ENCODE peak calls at places on chromosome 7, in six cellular contexts. One of them, this sample, is unnamed.

GRCh38 chr7:106372121-106372520 is 87.3 kb upstream of the NAMPT start:
- DNase-seq in IMR-90: peak; percentile 15
- DNase-seq in lower leg skin: no peak
- DNase-seq in stomach: no peak
- DNase-seq in ovary: no peak
- DNase-seq in esophagus muscularis mucosa: no peak
- DNase-seq in this sample: no peak

GRCh38 chr7:24573554-24574338 is 494 bp downstream of the PALS2 start:
- DNase-seq in stomach: peak; percentile 42
- DNase-seq in esophagus muscularis mucosa: no peak
- DNase-seq in lower leg skin: peak; percentile 86
- DNase-seq in ovary: peak; percentile 60
- DNase-seq in IMR-90: peak; percentile 50
- DNase-seq in this sample: peak; percentile 44

GRCh38 chr7:142859829-142860228 is 5.0 kb downstream of the EPHB6 start:
- DNase-seq in IMR-90: peak; percentile 2
- DNase-seq in ovary: peak; percentile 53
- DNase-seq in lower leg skin: no peak
- DNase-seq in esophagus muscularis mucosa: no peak
- DNase-seq in stomach: no peak
- DNase-seq in this sample: no peak

GRCh38 chr7:107643407-107643806 is 17.2 kb upstream of the SLC26A4 start:
- DNase-seq in stomach: no peak
- DNase-seq in IMR-90: peak; percentile 78
- DNase-seq in lower leg skin: no peak
- DNase-seq in ovary: no peak
- DNase-seq in esophagus muscularis mucosa: no peak
- DNase-seq in this sample: peak; percentile 54

GRCh38 chr7:108132551-108133265 is 2.5 kb upstream of the LAMB4 start:
- DNase-seq in IMR-90: no peak
- DNase-seq in stomach: no peak
- DNase-seq in esophagus muscularis mucosa: peak; percentile 70
- DNase-seq in lower leg skin: no peak
- DNase-seq in ovary: no peak
- DNase-seq in this sample: no peak

GRCh38 chr7:105304040-105304895 is 84.5 kb downstream of the SRPK2 start:
- DNase-seq in esophagus muscularis mucosa: no peak
- DNase-seq in ovary: no peak
- DNase-seq in IMR-90: peak; percentile 77
- DNase-seq in lower leg skin: no peak
- DNase-seq in stomach: no peak
- DNase-seq in this sample: peak; percentile 19

GRCh38 chr7:86814980-86815379 is 171.3 kb downstream of the GRM3 start:
- DNase-seq in lower leg skin: no peak
- DNase-seq in ovary: no peak
- DNase-seq in esophagus muscularis mucosa: no peak
- DNase-seq in stomach: no peak
- DNase-seq in IMR-90: no peak
- DNase-seq in this sample: no peak

GRCh38 chr7:121798896-121799295 is 74.1 kb upstream of the PTPRZ1 start:
- DNase-seq in ovary: no peak
- DNase-seq in IMR-90: no peak
- DNase-seq in esophagus muscularis mucosa: no peak
- DNase-seq in stomach: no peak
- DNase-seq in lower leg skin: no peak
- DNase-seq in this sample: no peak

GRCh38 chr7:81884817-81885216 is 115.0 kb upstream of the HGF start:
- DNase-seq in ovary: no peak
- DNase-seq in esophagus muscularis mucosa: no peak
- DNase-seq in stomach: no peak
- DNase-seq in IMR-90: no peak
- DNase-seq in lower leg skin: no peak
- DNase-seq in this sample: no peak

GRCh38 chr7:38190010-38190409 is 12.0 kb downstream of the STARD3NL start:
- DNase-seq in IMR-90: peak; percentile 52
- DNase-seq in esophagus muscularis mucosa: no peak
- DNase-seq in lower leg skin: no peak
- DNase-seq in ovary: no peak
- DNase-seq in stomach: no peak
- DNase-seq in this sample: no peak

GRCh38 chr7:128415217-128415785 is 5.5 kb upstream of the IMPDH1 start:
- DNase-seq in IMR-90: no peak
- DNase-seq in ovary: no peak
- DNase-seq in esophagus muscularis mucosa: no peak
- DNase-seq in lower leg skin: no peak
- DNase-seq in stomach: no peak
- DNase-seq in this sample: no peak

GRCh38 chr7:105149827-105150226 is 135.8 kb downstream of the KMT2E start:
- DNase-seq in esophagus muscularis mucosa: no peak
- DNase-seq in IMR-90: peak; percentile 64
- DNase-seq in stomach: no peak
- DNase-seq in ovary: no peak
- DNase-seq in lower leg skin: no peak
- DNase-seq in this sample: peak; percentile 47

GRCh38 chr7:105649727-105650381 is 68.6 kb upstream of the EFCAB10 start:
- DNase-seq in ovary: no peak
- DNase-seq in IMR-90: peak; percentile 75
- DNase-seq in esophagus muscularis mucosa: no peak
- DNase-seq in stomach: no peak
- DNase-seq in lower leg skin: no peak
- DNase-seq in this sample: peak; percentile 62

GRCh38 chr7:27166475-27167169 is 1.3 kb upstream of the HOXA9 start:
- DNase-seq in stomach: no peak
- DNase-seq in IMR-90: no peak
- DNase-seq in lower leg skin: no peak
- DNase-seq in ovary: no peak
- DNase-seq in esophagus muscularis mucosa: no peak
- DNase-seq in this sample: no peak
- TF ChIP-seq POLR2A in stomach: no peak
- TF ChIP-seq POLR2A in IMR-90: no peak
- TF ChIP-seq POLR2A in lower leg skin: no peak
- TF ChIP-seq POLR2A in ovary: no peak
- TF ChIP-seq POLR2A in esophagus muscularis mucosa: no peak
- TF ChIP-seq POLR2A in this sample: no peak

GRCh38 chr7:78221961-78222751 is 423.6 kb downstream of the PHTF2 start:
- DNase-seq in stomach: no peak
- DNase-seq in IMR-90: peak; percentile 78
- DNase-seq in ovary: no peak
- DNase-seq in esophagus muscularis mucosa: no peak
- DNase-seq in lower leg skin: no peak
- DNase-seq in this sample: no peak

GRCh38 chr7:78224923-78225322 is 426.4 kb downstream of the PHTF2 start:
- DNase-seq in IMR-90: peak; percentile 47
- DNase-seq in lower leg skin: no peak
- DNase-seq in ovary: no peak
- DNase-seq in stomach: no peak
- DNase-seq in esophagus muscularis mucosa: no peak
- DNase-seq in this sample: no peak

GRCh38 chr7:78223598-78223997 is 425.0 kb downstream of the PHTF2 start:
- DNase-seq in ovary: no peak
- DNase-seq in lower leg skin: no peak
- DNase-seq in stomach: no peak
- DNase-seq in IMR-90: no peak
- DNase-seq in esophagus muscularis mucosa: no peak
- DNase-seq in this sample: no peak

GRCh38 chr7:78226059-78226658 is 427.6 kb downstream of the PHTF2 start:
- DNase-seq in lower leg skin: no peak
- DNase-seq in stomach: peak; percentile 41
- DNase-seq in esophagus muscularis mucosa: no peak
- DNase-seq in ovary: peak; percentile 61
- DNase-seq in IMR-90: peak; percentile 45
- DNase-seq in this sample: peak; percentile 13

GRCh38 chr7:78225534-78225933 is 427.0 kb downstream of the PHTF2 start:
- DNase-seq in ovary: peak; percentile 25
- DNase-seq in lower leg skin: no peak
- DNase-seq in stomach: no peak
- DNase-seq in IMR-90: peak; percentile 59
- DNase-seq in esophagus muscularis mucosa: no peak
- DNase-seq in this sample: no peak
- TF ChIP-seq POLR2A in ovary: no peak
- TF ChIP-seq POLR2A in lower leg skin: no peak
- TF ChIP-seq POLR2A in stomach: no peak
- TF ChIP-seq POLR2A in IMR-90: no peak
- TF ChIP-seq POLR2A in esophagus muscularis mucosa: no peak
- TF ChIP-seq POLR2A in this sample: no peak

DNA sequence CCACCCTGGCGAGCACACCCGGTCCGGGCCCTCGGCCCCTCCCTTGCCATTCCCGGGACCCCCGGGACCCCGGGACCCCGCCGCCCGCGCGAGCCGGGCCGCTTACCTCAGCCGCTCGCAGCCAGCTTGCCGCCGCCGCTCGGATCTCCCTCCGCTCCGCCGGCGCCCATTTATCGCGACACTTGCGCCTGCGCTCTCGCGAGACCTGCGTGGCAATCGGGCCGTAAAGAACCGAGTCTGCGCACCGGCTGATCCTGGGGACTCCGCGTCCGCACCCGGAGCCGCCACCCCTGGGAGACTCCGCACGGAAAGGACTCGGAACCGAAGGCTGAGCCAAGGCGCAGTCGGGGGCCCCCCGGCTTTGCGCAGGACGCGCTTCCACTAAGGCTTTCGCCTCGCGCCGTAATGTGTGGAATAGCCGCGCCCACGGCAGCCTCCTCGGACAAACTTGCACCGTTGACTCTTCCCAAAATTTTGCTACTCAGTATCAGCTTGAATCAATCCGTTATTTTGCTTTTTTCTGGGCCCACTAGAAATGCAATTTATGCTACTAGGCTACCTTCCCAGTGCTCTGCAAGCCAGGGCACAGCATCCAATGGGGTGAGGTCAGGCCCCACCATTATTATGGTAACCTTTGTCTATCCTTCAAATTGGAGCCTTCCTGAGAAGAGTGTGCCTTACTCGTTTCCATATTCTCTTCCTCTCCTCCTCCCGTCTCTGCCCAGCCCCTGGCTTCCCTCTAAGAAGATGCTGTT is at the start of gene MAD1L1:
- DNase-seq in IMR-90: peak; percentile 88
- DNase-seq in stomach: peak; percentile 91
- DNase-seq in lower leg skin: peak; percentile 98
- DNase-seq in esophagus muscularis mucosa: peak; percentile 96
- DNase-seq in ovary: peak; percentile 93
- DNase-seq in this sample: peak; percentile 100
- TF ChIP-seq POLR2A in IMR-90: peak; percentile 38
- TF ChIP-seq POLR2A in stomach: no peak
- TF ChIP-seq POLR2A in lower leg skin: no peak
- TF ChIP-seq POLR2A in esophagus muscularis mucosa: no peak
- TF ChIP-seq POLR2A in ovary: no peak
- TF ChIP-seq POLR2A in this sample: peak; percentile 96

GRCh38 chr7:158810846-158811245 is 18.5 kb downstream of the ESYT2 start:
- DNase-seq in ovary: no peak
- DNase-seq in lower leg skin: no peak
- DNase-seq in esophagus muscularis mucosa: no peak
- DNase-seq in stomach: no peak
- DNase-seq in IMR-90: no peak
- DNase-seq in this sample: no peak
- TF ChIP-seq POLR2A in ovary: no peak
- TF ChIP-seq POLR2A in lower leg skin: no peak
- TF ChIP-seq POLR2A in esophagus muscularis mucosa: no peak
- TF ChIP-seq POLR2A in stomach: no peak
- TF ChIP-seq POLR2A in IMR-90: no peak
- TF ChIP-seq POLR2A in this sample: no peak

GRCh38 chr7:44971991-44972441 is 6.8 kb downstream of the MYO1G start:
- DNase-seq in ovary: no peak
- DNase-seq in IMR-90: no peak
- DNase-seq in esophagus muscularis mucosa: no peak
- DNase-seq in lower leg skin: no peak
- DNase-seq in stomach: no peak
- DNase-seq in this sample: no peak
- TF ChIP-seq POLR2A in ovary: no peak
- TF ChIP-seq POLR2A in IMR-90: no peak
- TF ChIP-seq POLR2A in esophagus muscularis mucosa: no peak
- TF ChIP-seq POLR2A in lower leg skin: no peak
- TF ChIP-seq POLR2A in stomach: no peak
- TF ChIP-seq POLR2A in this sample: no peak

GRCh38 chr7:27150568-27151340 is 1.6 kb downstream of the HOXA3 start:
- DNase-seq in esophagus muscularis mucosa: no peak
- DNase-seq in IMR-90: peak; percentile 78
- DNase-seq in ovary: peak; percentile 64
- DNase-seq in stomach: peak; percentile 60
- DNase-seq in lower leg skin: peak; percentile 96
- DNase-seq in this sample: peak; percentile 100
- TF ChIP-seq POLR2A in esophagus muscularis mucosa: no peak
- TF ChIP-seq POLR2A in IMR-90: peak; percentile 58
- TF ChIP-seq POLR2A in ovary: no peak
- TF ChIP-seq POLR2A in stomach: no peak
- TF ChIP-seq POLR2A in lower leg skin: no peak
- TF ChIP-seq POLR2A in this sample: no peak

GRCh38 chr7:147937428-147937827 is 653.1 kb upstream of the C7orf33 start:
- DNase-seq in lower leg skin: no peak
- DNase-seq in esophagus muscularis mucosa: no peak
- DNase-seq in stomach: no peak
- DNase-seq in IMR-90: no peak
- DNase-seq in ovary: no peak
- DNase-seq in this sample: peak; percentile 9
- TF ChIP-seq POLR2A in lower leg skin: no peak
- TF ChIP-seq POLR2A in esophagus muscularis mucosa: no peak
- TF ChIP-seq POLR2A in stomach: no peak
- TF ChIP-seq POLR2A in IMR-90: no peak
- TF ChIP-seq POLR2A in ovary: no peak
- TF ChIP-seq POLR2A in this sample: no peak

GRCh38 chr7:97419898-97420297 is 302.4 kb downstream of the SDHAF3 start:
- DNase-seq in esophagus muscularis mucosa: no peak
- DNase-seq in IMR-90: no peak
- DNase-seq in lower leg skin: no peak
- DNase-seq in ovary: no peak
- DNase-seq in stomach: no peak
- DNase-seq in this sample: no peak
- TF ChIP-seq POLR2A in esophagus muscularis mucosa: no peak
- TF ChIP-seq POLR2A in IMR-90: no peak
- TF ChIP-seq POLR2A in lower leg skin: no peak
- TF ChIP-seq POLR2A in ovary: no peak
- TF ChIP-seq POLR2A in stomach: no peak
- TF ChIP-seq POLR2A in this sample: no peak

DNA sequence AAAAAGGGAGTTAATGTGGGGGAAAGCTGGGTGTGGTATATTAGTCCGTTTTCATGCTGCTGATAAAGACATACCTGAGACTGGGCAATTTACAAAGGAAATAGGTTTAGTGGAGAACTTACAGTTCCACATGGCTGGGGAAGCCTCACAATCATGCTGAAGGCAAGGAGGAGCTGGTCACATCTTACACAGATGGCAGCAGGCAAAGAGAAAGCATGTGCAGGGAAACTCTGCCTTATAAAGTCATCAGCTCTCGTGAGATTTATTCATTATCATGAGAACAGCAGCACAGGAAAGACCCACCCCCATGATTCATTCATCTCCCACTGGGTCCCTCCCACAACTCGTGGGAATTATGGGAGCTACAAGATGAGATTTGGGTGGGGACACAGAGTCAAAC is 114.2 kb downstream of the PAXIP1 start:
- DNase-seq in stomach: no peak
- DNase-seq in esophagus muscularis mucosa: no peak
- DNase-seq in IMR-90: no peak
- DNase-seq in lower leg skin: no peak
- DNase-seq in ovary: no peak
- DNase-seq in this sample: no peak
- TF ChIP-seq POLR2A in stomach: no peak
- TF ChIP-seq POLR2A in esophagus muscularis mucosa: no peak
- TF ChIP-seq POLR2A in IMR-90: no peak
- TF ChIP-seq POLR2A in lower leg skin: no peak
- TF ChIP-seq POLR2A in ovary: no peak
- TF ChIP-seq POLR2A in this sample: no peak